ENCODE peak calls at places on chromosomes 2 and 18, in ten cellular contexts. T is AG04450, B is RWPE1, S is nephron progenitor cell, U is MV-4-11, K is activated T-cell treated with anti-CD3 and anti-CD28 coated beads for 24 hours, V is cardiac muscle cell, M is upper lobe of left lung, I is NAMALWA, R is OCI-M1. O is an unnamed sample.

GRCh38 chr2:33526132-33526531 is 49.7 kb downstream of the RASGRP3 start:
- DNase-seq in T (no peak), B (no peak), S (no peak), U (peak; percentile 76), K (no peak), V (peak; percentile 31), M (no peak), I (peak; percentile 33), R (no peak), O (no peak)

GRCh38 chr2:20033341-20033740 is 18.1 kb downstream of the LAPTM4A start:
- DNase-seq in T (no peak), B (no peak), S (no peak), U (no peak), K (no peak), V (no peak), M (peak; percentile 41), I (no peak), R (no peak), O (no peak)

GRCh38 chr2:230665263-230665691 is 47.4 kb upstream of the CAB39 start:
- DNase-seq in T (no peak), B (no peak), S (no peak), U (no peak), K (no peak), V (no peak), M (peak; percentile 54), I (no peak), R (no peak), O (peak; percentile 73)

GRCh38 chr2:205704101-205704741 is 21.9 kb downstream of the NRP2 start:
- DNase-seq in T (no peak), B (no peak), S (no peak), U (no peak), K (no peak), V (peak; percentile 54), M (peak; percentile 81), I (no peak), R (no peak), O (no peak)

GRCh38 chr2:230690439-230690838 is 22.2 kb upstream of the CAB39 start:
- DNase-seq in T (no peak), B (no peak), S (no peak), U (no peak), K (no peak), V (peak; percentile 81), M (peak; percentile 74), I (no peak), R (no peak), O (no peak)

GRCh38 chr2:69436594-69436936 is 670 bp downstream of the NFU1 start:
- DNase-seq in T (no peak), B (no peak), S (no peak), U (no peak), K (no peak), V (no peak), M (no peak), I (no peak), R (no peak), O (peak; percentile 36)

GRCh38 chr2:234673961-234674759 is 177.3 kb upstream of the ARL4C start:
- DNase-seq in T (no peak), B (no peak), S (no peak), U (no peak), K (no peak), V (peak; percentile 33), M (no peak), I (no peak), R (no peak), O (no peak)

GRCh38 chr2:237298323-237299118 is 115.4 kb downstream of the COL6A3 start:
- DNase-seq in T (no peak), B (peak; percentile 88), S (no peak), U (no peak), K (no peak), V (peak; percentile 68), M (peak; percentile 85), I (no peak), R (no peak), O (no peak)

GRCh38 chr18:56641714-56642331 is 3.4 kb upstream of the TXNL1 start:
- DNase-seq in T (no peak), B (no peak), S (no peak), U (no peak), K (no peak), V (peak; percentile 44), M (no peak), I (no peak), R (no peak), O (no peak)

GRCh38 chr2:240965296-240965904 is 33.0 kb upstream of the SNED1 start:
- DNase-seq in T (no peak), B (no peak), S (no peak), U (no peak), K (no peak), V (peak; percentile 51), M (peak; percentile 23), I (no peak), R (no peak), O (no peak)

GRCh38 chr18:49028091-49028490 is 77.3 kb upstream of the SMAD7 start:
- DNase-seq in T (no peak), B (no peak), S (no peak), U (no peak), K (no peak), V (no peak), M (no peak), I (no peak), R (no peak), O (no peak)

GRCh38 chr2:37344453-37345361 is at the start of gene QPCT:
- DNase-seq in T (no peak), B (peak; percentile 38), S (no peak), U (no peak), K (no peak), V (peak; percentile 35), M (peak; percentile 69), I (peak; percentile 35), R (no peak), O (no peak)

GRCh38 chr2:14601070-14601770 is 31.3 kb upstream of the LRATD1 start:
- DNase-seq in T (no peak), B (peak; percentile 34), S (no peak), U (no peak), K (no peak), V (no peak), M (no peak), I (no peak), R (peak; percentile 25), O (no peak)

GRCh38 chr2:68125821-68126220 is 31.9 kb upstream of the PNO1 start:
- DNase-seq in T (no peak), B (no peak), S (no peak), U (no peak), K (no peak), V (no peak), M (no peak), I (no peak), R (no peak), O (no peak)

GRCh38 chr2:70557171-70557838 is 3.7 kb upstream of the TGFA start:
- DNase-seq in T (no peak), B (no peak), S (no peak), U (no peak), K (no peak), V (no peak), M (peak; percentile 42), I (no peak), R (no peak), O (no peak)

GRCh38 chr18:55484773-55485172 is 103.2 kb downstream of the TCF4 start:
- DNase-seq in T (no peak), B (no peak), S (no peak), U (no peak), K (no peak), V (no peak), M (no peak), I (no peak), R (no peak), O (no peak)

GRCh38 chr2:122815120-122815519 is 1059.7 kb downstream of the TSN start:
- DNase-seq in T (no peak), B (no peak), S (no peak), U (no peak), K (no peak), V (no peak), M (no peak), I (no peak), R (peak; percentile 4), O (no peak)

GRCh38 chr2:217837530-217837929 is 165.3 kb downstream of the TNS1 start:
- DNase-seq in T (no peak), B (no peak), S (no peak), U (no peak), K (no peak), V (no peak), M (peak; percentile 40), I (no peak), R (no peak), O (no peak)

GRCh38 chr2:54341656-54342055 is 85.6 kb upstream of the TSPYL6 start:
- DNase-seq in T (no peak), B (no peak), S (no peak), U (no peak), K (no peak), V (peak; percentile 37), M (no peak), I (no peak), R (peak; percentile 25), O (no peak)

GRCh38 chr18:50099725-50100414 is 95.1 kb downstream of the MYO5B start:
- DNase-seq in T (no peak), B (peak; percentile 45), S (no peak), U (peak; percentile 25), K (no peak), V (no peak), M (no peak), I (peak; percentile 14), R (no peak), O (peak; percentile 36)

GRCh38 chr2:191567229-191567628 is 110.7 kb upstream of the NABP1 start:
- DNase-seq in T (no peak), B (no peak), S (no peak), U (no peak), K (no peak), V (no peak), M (no peak), I (no peak), R (no peak), O (no peak)

GRCh38 chr18:50578651-50579050 is 18.8 kb downstream of the MAPK4 start:
- DNase-seq in T (no peak), B (peak; percentile 78), S (no peak), U (no peak), K (no peak), V (no peak), M (no peak), I (no peak), R (no peak), O (no peak)

GRCh38 chr2:108538000-108538625 is 3.8 kb downstream of the LIMS1 start:
- DNase-seq in T (no peak), B (peak; percentile 48), S (no peak), U (no peak), K (no peak), V (no peak), M (no peak), I (no peak), R (no peak), O (no peak)

GRCh38 chr2:28283861-28284260 is 108.8 kb upstream of the FOSL2 start:
- DNase-seq in T (no peak), B (no peak), S (no peak), U (no peak), K (no peak), V (no peak), M (no peak), I (no peak), R (no peak), O (no peak)

GRCh38 chr2:99336780-99337163 is 417 bp upstream of the EIF5B start:
- DNase-seq in T (no peak), B (peak; percentile 45), S (no peak), U (no peak), K (peak; percentile 1), V (no peak), M (no peak), I (no peak), R (no peak), O (no peak)

GRCh38 chr2:197137234-197137633 is 173.3 kb downstream of the ANKRD44 start:
- DNase-seq in T (no peak), B (peak; percentile 33), S (no peak), U (no peak), K (no peak), V (peak; percentile 46), M (no peak), I (no peak), R (no peak), O (no peak)

GRCh38 chr2:42138163-42139016 is 30.8 kb upstream of the EML4 start:
- DNase-seq in T (peak; percentile 98), B (peak; percentile 48), S (no peak), U (no peak), K (no peak), V (peak; percentile 99), M (peak; percentile 70), I (no peak), R (no peak), O (no peak)

GRCh38 chr2:30612371-30612770 is 165.3 kb downstream of the LCLAT1 start:
- DNase-seq in T (no peak), B (no peak), S (no peak), U (no peak), K (no peak), V (peak; percentile 7), M (no peak), I (no peak), R (no peak), O (no peak)